ENCODE peak calls at places on chromosomes 7 and 10, in seven cellular contexts. W, L, K, R, Z, S and N are unnamed samples.

GRCh38 chr10:44921506-44921905 is 10.4 kb downstream of the TMEM72 start:
- DNase-seq in W (no peak), L (no peak), K (no peak), R (no peak), Z (no peak), S (no peak), N (no peak)

GRCh38 chr7:725223-726005 is 1.1 kb upstream of the DNAAF5 start:
- DNase-seq in W (no peak), L (peak), K (no peak), R (no peak), Z (no peak), S (peak), N (peak)

GRCh38 chr10:125001313-125002043 is 59.6 kb downstream of the ZRANB1 start:
- DNase-seq in W (no peak), L (peak), K (no peak), R (no peak), Z (no peak), S (no peak), N (no peak)

GRCh38 chr10:103069453-103070331 is 123.4 kb downstream of the NT5C2 start:
- DNase-seq in W (peak), L (no peak), K (peak), R (peak), Z (peak), S (peak), N (peak)

GRCh38 chr10:72564596-72564995 is 61.3 kb downstream of the MICU1 start:
- DNase-seq in W (no peak), L (no peak), K (no peak), R (no peak), Z (peak), S (no peak), N (peak)

GRCh38 chr10:113735913-113736312 is 15.6 kb upstream of the PLEKHS1 start:
- DNase-seq in W (no peak), L (no peak), K (no peak), R (no peak), Z (peak), S (no peak), N (no peak)

GRCh38 chr10:43407148-43407575 is 1.8 kb downstream of the HNRNPF start:
- DNase-seq in W (peak), L (peak), K (no peak), R (peak), Z (peak), S (no peak), N (no peak)

GRCh38 chr7:99133766-99134564 is 9.9 kb downstream of the SMURF1 start:
- DNase-seq in W (no peak), L (no peak), K (no peak), R (no peak), Z (no peak), S (no peak), N (no peak)

GRCh38 chr7:56099653-56100052 is 6.6 kb downstream of the CHCHD2 start:
- DNase-seq in W (no peak), L (peak), K (no peak), R (no peak), Z (no peak), S (no peak), N (no peak)

GRCh38 chr7:101517304-101517703 is 111.8 kb downstream of the MYL10 start:
- DNase-seq in W (no peak), L (no peak), K (no peak), R (no peak), Z (no peak), S (peak), N (no peak)

GRCh38 chr10:69684020-69684980 is 54.3 kb downstream of the FAM241B start:
- DNase-seq in W (no peak), L (no peak), K (no peak), R (no peak), Z (no peak), S (no peak), N (no peak)

GRCh38 chr10:48604408-48605263 is at the start of gene ARHGAP22:
- DNase-seq in W (no peak), L (peak), K (no peak), R (peak), Z (peak), S (peak), N (no peak)

GRCh38 chr7:112266141-112266540 is 59.6 kb downstream of the ZNF277 start:
- DNase-seq in W (no peak), L (no peak), K (no peak), R (no peak), Z (no peak), S (peak), N (no peak)

GRCh38 chr10:18279202-18279601 is 139.0 kb downstream of the CACNB2 start:
- DNase-seq in W (no peak), L (no peak), K (no peak), R (no peak), Z (no peak), S (peak), N (no peak)

GRCh38 chr7:21616796-21617436 is 74.1 kb downstream of the DNAH11 start:
- DNase-seq in W (no peak), L (no peak), K (no peak), R (no peak), Z (no peak), S (peak), N (no peak)

GRCh38 chr10:5413012-5413938 is 918 bp downstream of the NET1 start:
- DNase-seq in W (no peak), L (no peak), K (no peak), R (no peak), Z (peak), S (peak), N (no peak)

GRCh38 chr7:139230484-139230773 is 608 bp upstream of the UBN2 start:
- DNase-seq in W (no peak), L (no peak), K (no peak), R (no peak), Z (no peak), S (no peak), N (no peak)

GRCh38 chr7:44388089-44388970 is 62.9 kb upstream of the CAMK2B start:
- DNase-seq in W (no peak), L (no peak), K (no peak), R (no peak), Z (no peak), S (no peak), N (no peak)

GRCh38 chr10:71597821-71598498 is 121.6 kb downstream of the C10orf105 start:
- DNase-seq in W (no peak), L (peak), K (no peak), R (peak), Z (peak), S (no peak), N (no peak)

GRCh38 chr10:82692458-82692857 is 817.5 kb downstream of the NRG3 start:
- DNase-seq in W (no peak), L (no peak), K (no peak), R (no peak), Z (no peak), S (no peak), N (no peak)

GRCh38 chr10:85657478-85658113 is 709.0 kb downstream of the GRID1 start:
- DNase-seq in W (no peak), L (no peak), K (no peak), R (no peak), Z (no peak), S (no peak), N (no peak)

GRCh38 chr10:127148933-127149220 is 47.5 kb downstream of the INSYN2A start:
- DNase-seq in W (no peak), L (no peak), K (no peak), R (no peak), Z (no peak), S (peak), N (peak)

GRCh38 chr7:42833411-42833810 is 78.5 kb downstream of the C7orf25 start:
- DNase-seq in W (no peak), L (no peak), K (no peak), R (no peak), Z (no peak), S (no peak), N (no peak)

GRCh38 chr7:133641436-133641835 is 388.6 kb downstream of the EXOC4 start:
- DNase-seq in W (no peak), L (no peak), K (no peak), R (no peak), Z (no peak), S (no peak), N (no peak)

GRCh38 chr10:104577861-104578480 is 63.1 kb upstream of the SORCS3 start:
- DNase-seq in W (no peak), L (no peak), K (no peak), R (no peak), Z (no peak), S (no peak), N (no peak)

GRCh38 chr10:113711142-113711541 is 31.4 kb downstream of the CASP7 start:
- DNase-seq in W (no peak), L (no peak), K (no peak), R (no peak), Z (no peak), S (no peak), N (no peak)

GRCh38 chr7:132942721-132943120 is 139.2 kb downstream of the CHCHD3 start:
- DNase-seq in W (no peak), L (no peak), K (no peak), R (no peak), Z (no peak), S (no peak), N (no peak)

GRCh38 chr7:44471436-44471835 is 19.0 kb downstream of the NUDCD3 start:
- DNase-seq in W (no peak), L (no peak), K (no peak), R (no peak), Z (no peak), S (no peak), N (no peak)

GRCh38 chr10:121754667-121755066 is 156.4 kb upstream of the FGFR2 start:
- DNase-seq in W (no peak), L (no peak), K (no peak), R (no peak), Z (peak), S (no peak), N (no peak)

GRCh38 chr10:91034494-91035157 is 113.7 kb upstream of the ANKRD1 start:
- DNase-seq in W (no peak), L (peak), K (no peak), R (no peak), Z (no peak), S (no peak), N (no peak)

GRCh38 chr10:60257767-60258428 is 131.8 kb downstream of the ANK3 start:
- DNase-seq in W (no peak), L (no peak), K (no peak), R (no peak), Z (no peak), S (no peak), N (no peak)